ENCODE peak calls at places on chromosomes 12 and 14, in ten cellular contexts. W is heart right ventricle, I is HepG2, R is thoracic aorta, T is ovary, L is GM23248, U is right lobe of liver, M is psoas muscle, S is PC-3, X is endothelial cell of umbilical vein. H is an unnamed sample. For H3K4me1, H3K27me3 and H3K36me3, the result is how much of the 10 kb centered on the place peaks cover.

GRCh38 chr14:34797747-34798583 is 77.2 kb downstream of the BAZ1A start:
- DNase-seq in L (no peak), X (no peak), M (no peak), S (no peak), W (no peak), U (no peak), R (no peak), I (peak), T (no peak), H (peak)

GRCh38 chr12:117998719-117999118 is 17.8 kb upstream of the RFC5 start:
- DNase-seq in S (no peak), I (no peak), U (no peak), X (no peak), M (no peak), R (no peak), L (no peak), W (no peak), T (no peak), H (no peak)

GRCh38 chr14:76919811-76920571 is 93.8 kb downstream of the LRRC74A start:
- DNase-seq in U (peak), W (peak), M (peak), T (peak), S (peak), I (peak), X (peak), L (peak), R (peak), H (no peak)

GRCh38 chr14:72929316-72930080 is 3.2 kb downstream of the DCAF4 start:
- DNase-seq in R (no peak), X (no peak), W (no peak), L (no peak), S (no peak), T (no peak), U (no peak), M (no peak), I (no peak), H (no peak)

GRCh38 chr14:75427126-75427481 is 718 bp upstream of the JDP2 start:
- DNase-seq in L (no peak), U (peak), I (no peak), R (no peak), T (no peak), S (no peak), X (no peak), M (peak), W (peak), H (no peak)

GRCh38 chr12:88889326-88890110 is 309.2 kb upstream of the KITLG start:
- DNase-seq in X (peak), R (no peak), M (no peak), S (peak), I (no peak), W (no peak), T (no peak), L (peak), U (no peak), H (no peak)

GRCh38 chr12:58034311-58034710 is 92.9 kb downstream of the ATP23 start:
- DNase-seq in W (no peak), S (peak), L (no peak), T (no peak), U (no peak), I (no peak), R (no peak), X (no peak), M (no peak), H (no peak)

GRCh38 chr12:44835641-44836379 is 40.3 kb downstream of the NELL2 start:
- DNase-seq in I (no peak), W (no peak), S (no peak), R (no peak), T (no peak), L (peak), M (no peak), X (no peak), U (no peak), H (no peak)

GRCh38 chr14:100120522-100121269 is 38.7 kb downstream of the DEGS2 start:
- DNase-seq in M (no peak), W (no peak), I (no peak), T (no peak), S (no peak), U (no peak), X (no peak), L (no peak), R (no peak), H (no peak)

GRCh38 chr12:25100203-25100602 is 94.8 kb downstream of the DNAI7 start:
- DNase-seq in I (no peak), S (no peak), T (no peak), M (no peak), X (no peak), W (no peak), L (no peak), U (no peak), R (no peak), H (no peak)

GRCh38 chr12:64627781-64628180 is 17.5 kb downstream of the RASSF3 start:
- DNase-seq in S (no peak), I (no peak), R (no peak), U (no peak), T (no peak), X (peak), W (no peak), L (peak), M (no peak), H (no peak)

GRCh38 chr14:74275265-74275841 is 27.4 kb downstream of the ABCD4 start:
- DNase-seq in I (no peak), T (no peak), X (no peak), M (no peak), R (no peak), W (no peak), S (peak), L (peak), U (no peak), H (no peak)

GRCh38 chr12:15580431-15580830 is 208.8 kb downstream of the EPS8 start:
- DNase-seq in X (no peak), U (no peak), L (no peak), R (no peak), S (no peak), T (no peak), I (no peak), M (no peak), W (no peak), H (no peak)

GRCh38 chr14:74614508-74615495 is 2.8 kb upstream of the LTBP2 start:
- DNase-seq in X (no peak), S (peak), L (peak), U (no peak), T (no peak), W (no peak), M (peak), I (no peak), R (no peak), H (no peak)

GRCh38 chr12:34404377-34405285 is 382.3 kb downstream of the ALG10 start:
- DNase-seq in L (no peak), X (no peak), W (peak), S (no peak), M (peak), R (no peak), I (no peak), U (peak), T (peak), H (peak)

GRCh38 chr14:76904100-76904739 is 78.0 kb downstream of the LRRC74A start:
- DNase-seq in S (peak), R (no peak), M (peak), T (peak), U (no peak), L (peak), W (peak), I (no peak), X (no peak), H (no peak)

GRCh38 chr14:86288336-86288735 is 758.4 kb downstream of the FLRT2 start:
- DNase-seq in S (no peak), U (no peak), X (no peak), T (no peak), R (no peak), W (no peak), L (no peak), I (no peak), M (no peak), H (no peak)

GRCh38 chr14:31024042-31024480 is 1.4 kb upstream of the AP4S1 start:
- DNase-seq in U (no peak), T (no peak), I (peak), R (no peak), S (no peak), X (peak), W (no peak), M (no peak), L (peak), H (no peak)

GRCh38 chr14:77051101-77051500 is 22.6 kb upstream of the IRF2BPL start:
- DNase-seq in U (peak), M (peak), S (no peak), L (peak), T (peak), I (no peak), R (peak), X (no peak), W (peak), H (no peak)

DNA sequence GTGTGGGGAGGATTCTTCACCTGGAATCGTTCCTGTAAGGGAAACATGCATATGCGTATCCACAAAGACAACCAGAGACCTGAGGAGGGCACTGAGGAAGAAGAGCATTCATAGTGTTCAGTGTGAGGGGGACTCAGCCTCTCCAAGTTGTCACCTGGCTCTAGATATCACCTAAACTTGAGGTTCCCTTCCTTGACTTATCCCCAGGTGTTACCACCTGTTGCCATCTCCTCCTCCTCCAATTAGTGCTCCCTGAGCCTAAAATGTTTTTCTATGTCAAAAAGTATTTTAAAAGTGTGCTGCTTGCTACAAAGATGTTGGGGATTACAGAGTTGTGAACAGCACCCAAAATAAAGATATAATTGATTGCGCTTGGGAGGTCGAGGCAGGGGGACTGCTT is 41.0 kb downstream of the FMNL3 start:
- DNase-seq in I (no peak), L (no peak), S (no peak), R (no peak), M (no peak), T (no peak), W (no peak), U (no peak), X (no peak), H (no peak)
- H3K4me1 ChIP-seq in I (under half), L (under half), S (under half), R (under half), M (under half), T (under half), W (half or more), U (under half), X (half or more), H (under half)

GRCh38 chr14:53929871-53930685 is 26.5 kb downstream of the BMP4 start:
- DNase-seq in L (no peak), S (peak), X (no peak), M (no peak), R (no peak), I (no peak), U (no peak), T (no peak), W (no peak), H (peak)
- H3K27me3 ChIP-seq in L (under half), S (under half), X (under half), M (under half), R (under half), I (under half), U (under half), T (under half), W (under half), H (under half)

DNA sequence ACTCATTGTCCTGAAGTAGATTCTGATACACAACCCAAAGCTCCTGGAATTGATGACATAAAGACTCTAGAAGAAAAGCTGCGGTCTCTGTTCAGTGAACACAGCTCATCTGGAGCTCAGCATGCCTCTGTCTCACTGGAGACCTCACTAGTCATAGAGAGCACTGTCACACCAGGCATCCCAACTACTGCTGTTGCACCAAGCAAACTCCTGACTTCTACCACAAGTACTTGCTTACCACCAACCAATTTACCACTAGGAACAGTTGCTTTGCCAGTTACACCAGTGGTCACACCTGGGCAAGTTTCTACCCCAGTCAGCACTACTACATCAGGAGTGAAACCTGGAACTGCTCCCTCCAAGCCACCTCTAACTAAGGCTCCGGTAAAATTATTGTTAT is 63.8 kb downstream of the RAD52 start:
- DNase-seq in L (no peak), R (no peak), S (no peak), M (no peak), U (no peak), X (no peak), I (no peak), W (no peak), T (no peak), H (no peak)
- H3K36me3 ChIP-seq in L (half or more), R (half or more), S (half or more), M (half or more), U (under half), X (under half), I (half or more), W (under half), T (under half), H (under half)

DNA sequence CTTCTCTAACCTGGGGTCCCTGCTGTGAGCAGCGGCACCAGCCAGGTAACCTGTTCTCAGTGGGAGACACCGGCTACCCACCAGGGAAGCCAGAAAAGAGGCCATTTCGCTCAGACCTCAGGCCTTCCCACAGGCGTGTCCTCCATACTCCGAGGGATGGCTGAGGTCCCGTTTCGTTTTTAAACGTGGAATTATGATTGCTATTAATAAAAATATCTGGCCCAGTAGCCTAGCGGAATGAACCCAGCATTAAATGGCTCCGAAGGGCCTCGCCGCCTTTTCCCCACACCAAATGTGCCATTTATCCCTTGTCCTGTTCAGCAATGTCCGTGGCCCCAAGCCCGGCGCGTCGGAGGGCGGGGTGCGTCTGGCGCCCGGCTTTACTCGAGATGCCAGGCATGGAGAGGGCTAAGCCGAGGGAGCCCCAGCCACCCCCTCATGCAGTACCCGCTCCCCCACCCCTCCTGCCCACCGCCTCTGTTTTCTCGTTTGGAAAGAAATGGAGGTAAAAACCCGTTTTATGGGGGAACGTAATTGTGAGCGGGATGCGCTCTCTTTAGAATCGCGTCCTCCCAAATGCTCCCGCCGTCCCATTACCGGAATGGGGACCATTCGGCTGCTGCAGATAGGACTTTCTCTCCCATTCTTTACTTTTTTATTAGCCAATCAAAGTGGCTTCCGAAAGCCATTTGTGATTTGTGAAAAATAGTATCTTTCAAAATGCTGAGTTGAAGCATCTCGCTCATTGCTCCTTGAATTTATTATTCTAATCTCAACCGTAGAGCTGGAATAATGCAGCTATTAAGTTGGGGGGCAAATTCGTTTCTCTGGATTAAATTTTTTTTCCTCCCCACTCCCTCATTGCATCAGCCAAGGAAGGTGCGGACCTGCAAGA is 5.8 kb downstream of the HOXC8 start:
- DNase-seq in I (no peak), M (peak), S (no peak), U (no peak), T (no peak), X (no peak), W (no peak), L (peak), R (no peak), H (no peak)
- H3K4me1 ChIP-seq in I (under half), M (under half), S (under half), U (under half), T (under half), X (under half), W (under half), L (under half), R (under half), H (half or more)

DNA sequence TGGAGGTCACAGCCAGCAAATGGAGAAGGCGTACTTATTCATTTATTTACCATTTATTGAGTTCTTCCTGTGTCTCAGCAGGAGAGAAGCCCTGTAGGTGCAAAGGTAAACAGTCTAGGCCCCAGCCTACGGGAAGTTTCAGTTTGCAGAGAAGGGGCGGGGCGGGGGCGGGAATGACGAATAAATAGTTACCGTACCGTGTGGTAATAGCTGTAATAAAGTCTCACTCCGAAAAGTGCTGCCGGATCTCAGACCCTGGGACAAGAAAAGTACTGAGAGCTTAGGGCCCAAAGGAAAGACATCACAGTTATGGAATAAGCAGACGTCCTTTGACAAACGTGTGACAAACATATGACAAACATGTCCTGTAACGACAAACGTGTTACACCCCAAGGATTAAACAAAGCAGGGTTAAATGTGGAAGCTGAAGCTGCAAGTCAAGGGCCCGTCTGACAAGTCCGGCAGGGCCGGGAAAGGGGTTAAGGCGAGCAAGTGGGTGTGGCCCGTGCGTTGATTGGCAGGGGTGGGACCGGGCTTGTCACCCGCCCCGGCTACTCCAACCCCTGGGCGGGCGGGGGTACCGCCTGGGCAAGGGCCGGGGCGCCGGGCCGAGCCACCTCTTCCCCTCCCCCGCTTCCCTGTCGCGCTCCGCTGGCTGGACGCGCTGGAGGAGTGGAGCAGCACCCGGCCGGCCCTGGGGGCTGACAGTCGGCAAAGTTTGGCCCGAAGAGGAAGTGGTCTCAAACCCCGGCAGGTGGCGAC is at the start of gene LRP10:
- DNase-seq in S (peak), U (peak), T (peak), L (peak), R (peak), M (peak), X (peak), I (peak), W (peak), H (peak)
- H3K27me3 ChIP-seq in S (under half), U (under half), T (under half), L (under half), R (under half), M (under half), X (under half), I (under half), W (under half), H (under half)

GRCh38 chr12:113948151-113948914 is 17.8 kb downstream of the RBM19 start:
- DNase-seq in S (no peak), T (no peak), M (no peak), U (no peak), L (no peak), I (no peak), X (no peak), R (no peak), W (no peak), H (no peak)
- H3K36me3 ChIP-seq in S (half or more), T (under half), M (half or more), U (under half), L (under half), I (half or more), X (under half), R (half or more), W (under half), H (under half)